ENCODE peak calls at places on chromosomes 13 and 19, in seven cellular contexts. One of them, this sample, is unnamed.

GRCh38 chr13:27006519-27007161 is 165.0 kb downstream of the USP12 start:
- DNase-seq in progenitor cell of endocrine pancreas: peak
- DNase-seq in cardiac septum: no peak
- DNase-seq in EL: peak
- DNase-seq in fibroblast of the conjunctiva: no peak
- DNase-seq in cardiac fibroblast: peak
- DNase-seq in CD4-positive, alpha-beta memory T cell: no peak
- DNase-seq in this sample: peak

GRCh38 chr19:719081-719512 is 10.4 kb downstream of the PALM start:
- DNase-seq in progenitor cell of endocrine pancreas: no peak
- DNase-seq in cardiac septum: no peak
- DNase-seq in EL: no peak
- DNase-seq in fibroblast of the conjunctiva: peak
- DNase-seq in cardiac fibroblast: no peak
- DNase-seq in CD4-positive, alpha-beta memory T cell: no peak
- DNase-seq in this sample: peak

GRCh38 chr19:51359294-51359693 is 6.9 kb downstream of the ETFB start:
- DNase-seq in progenitor cell of endocrine pancreas: no peak
- DNase-seq in cardiac septum: no peak
- DNase-seq in EL: peak
- DNase-seq in fibroblast of the conjunctiva: peak
- DNase-seq in cardiac fibroblast: peak
- DNase-seq in CD4-positive, alpha-beta memory T cell: no peak
- DNase-seq in this sample: no peak

GRCh38 chr13:113358653-113359052 is 5.3 kb downstream of the GRTP1 start:
- DNase-seq in progenitor cell of endocrine pancreas: no peak
- DNase-seq in cardiac septum: no peak
- DNase-seq in EL: no peak
- DNase-seq in fibroblast of the conjunctiva: no peak
- DNase-seq in cardiac fibroblast: no peak
- DNase-seq in CD4-positive, alpha-beta memory T cell: no peak
- DNase-seq in this sample: no peak

GRCh38 chr19:10747271-10747670 is 29.4 kb downstream of the DNM2 start:
- DNase-seq in progenitor cell of endocrine pancreas: no peak
- DNase-seq in cardiac septum: no peak
- DNase-seq in EL: no peak
- DNase-seq in fibroblast of the conjunctiva: no peak
- DNase-seq in cardiac fibroblast: no peak
- DNase-seq in CD4-positive, alpha-beta memory T cell: no peak
- DNase-seq in this sample: no peak

GRCh38 chr13:98080280-98080679 is 62.6 kb upstream of the FARP1 start:
- DNase-seq in progenitor cell of endocrine pancreas: no peak
- DNase-seq in cardiac septum: no peak
- DNase-seq in EL: peak
- DNase-seq in fibroblast of the conjunctiva: no peak
- DNase-seq in cardiac fibroblast: no peak
- DNase-seq in CD4-positive, alpha-beta memory T cell: no peak
- DNase-seq in this sample: no peak

GRCh38 chr13:40152145-40152544 is 496.7 kb downstream of the COG6 start:
- DNase-seq in progenitor cell of endocrine pancreas: no peak
- DNase-seq in cardiac septum: no peak
- DNase-seq in EL: peak
- DNase-seq in fibroblast of the conjunctiva: peak
- DNase-seq in cardiac fibroblast: peak
- DNase-seq in CD4-positive, alpha-beta memory T cell: no peak
- DNase-seq in this sample: no peak

GRCh38 chr13:108269601-108270328 is at the start of gene TNFSF13B:
- DNase-seq in progenitor cell of endocrine pancreas: peak
- DNase-seq in cardiac septum: peak
- DNase-seq in EL: peak
- DNase-seq in fibroblast of the conjunctiva: no peak
- DNase-seq in cardiac fibroblast: peak
- DNase-seq in CD4-positive, alpha-beta memory T cell: peak
- DNase-seq in this sample: no peak

GRCh38 chr19:35044317-35045117 is 3.0 kb downstream of the HPN start:
- DNase-seq in progenitor cell of endocrine pancreas: peak
- DNase-seq in cardiac septum: peak
- DNase-seq in EL: peak
- DNase-seq in fibroblast of the conjunctiva: no peak
- DNase-seq in cardiac fibroblast: peak
- DNase-seq in CD4-positive, alpha-beta memory T cell: peak
- DNase-seq in this sample: no peak

GRCh38 chr13:40220299-40220935 is 446.0 kb downstream of the FOXO1 start:
- DNase-seq in progenitor cell of endocrine pancreas: no peak
- DNase-seq in cardiac septum: no peak
- DNase-seq in EL: no peak
- DNase-seq in fibroblast of the conjunctiva: no peak
- DNase-seq in cardiac fibroblast: peak
- DNase-seq in CD4-positive, alpha-beta memory T cell: peak
- DNase-seq in this sample: no peak

GRCh38 chr13:82661126-82661525 is 1221.1 kb downstream of the SLITRK1 start:
- DNase-seq in progenitor cell of endocrine pancreas: no peak
- DNase-seq in cardiac septum: no peak
- DNase-seq in EL: no peak
- DNase-seq in fibroblast of the conjunctiva: no peak
- DNase-seq in cardiac fibroblast: no peak
- DNase-seq in CD4-positive, alpha-beta memory T cell: no peak
- DNase-seq in this sample: no peak

GRCh38 chr19:40267601-40267997 is 17.5 kb downstream of the AKT2 start:
- DNase-seq in progenitor cell of endocrine pancreas: no peak
- DNase-seq in cardiac septum: no peak
- DNase-seq in EL: no peak
- DNase-seq in fibroblast of the conjunctiva: no peak
- DNase-seq in cardiac fibroblast: no peak
- DNase-seq in CD4-positive, alpha-beta memory T cell: no peak
- DNase-seq in this sample: no peak

GRCh38 chr13:72221276-72221962 is 354.4 kb upstream of the DACH1 start:
- DNase-seq in progenitor cell of endocrine pancreas: no peak
- DNase-seq in cardiac septum: no peak
- DNase-seq in EL: peak
- DNase-seq in fibroblast of the conjunctiva: no peak
- DNase-seq in cardiac fibroblast: peak
- DNase-seq in CD4-positive, alpha-beta memory T cell: no peak
- DNase-seq in this sample: peak

GRCh38 chr19:56837892-56838679 is 2.4 kb downstream of the PEG3 start:
- DNase-seq in progenitor cell of endocrine pancreas: no peak
- DNase-seq in cardiac septum: peak
- DNase-seq in EL: no peak
- DNase-seq in fibroblast of the conjunctiva: peak
- DNase-seq in cardiac fibroblast: no peak
- DNase-seq in CD4-positive, alpha-beta memory T cell: no peak
- DNase-seq in this sample: peak

GRCh38 chr19:23758187-23759074 is at the start of gene ZNF681:
- DNase-seq in progenitor cell of endocrine pancreas: peak
- DNase-seq in cardiac septum: peak
- DNase-seq in EL: peak
- DNase-seq in fibroblast of the conjunctiva: peak
- DNase-seq in cardiac fibroblast: peak
- DNase-seq in CD4-positive, alpha-beta memory T cell: peak
- DNase-seq in this sample: peak

GRCh38 chr13:109159650-109160309 is 530.4 kb downstream of the MYO16 start:
- DNase-seq in progenitor cell of endocrine pancreas: no peak
- DNase-seq in cardiac septum: no peak
- DNase-seq in EL: no peak
- DNase-seq in fibroblast of the conjunctiva: no peak
- DNase-seq in cardiac fibroblast: no peak
- DNase-seq in CD4-positive, alpha-beta memory T cell: no peak
- DNase-seq in this sample: no peak

GRCh38 chr19:49552749-49553148 is 24.9 kb downstream of the RCN3 start:
- DNase-seq in progenitor cell of endocrine pancreas: no peak
- DNase-seq in cardiac septum: no peak
- DNase-seq in EL: no peak
- DNase-seq in fibroblast of the conjunctiva: no peak
- DNase-seq in cardiac fibroblast: no peak
- DNase-seq in CD4-positive, alpha-beta memory T cell: peak
- DNase-seq in this sample: no peak

GRCh38 chr13:113077566-113077952 is 28.0 kb upstream of the F7 start:
- DNase-seq in progenitor cell of endocrine pancreas: no peak
- DNase-seq in cardiac septum: no peak
- DNase-seq in EL: no peak
- DNase-seq in fibroblast of the conjunctiva: no peak
- DNase-seq in cardiac fibroblast: no peak
- DNase-seq in CD4-positive, alpha-beta memory T cell: no peak
- DNase-seq in this sample: peak

GRCh38 chr19:39372047-39372802 is 18.7 kb downstream of the PAF1 start:
- DNase-seq in progenitor cell of endocrine pancreas: no peak
- DNase-seq in cardiac septum: peak
- DNase-seq in EL: peak
- DNase-seq in fibroblast of the conjunctiva: peak
- DNase-seq in cardiac fibroblast: peak
- DNase-seq in CD4-positive, alpha-beta memory T cell: no peak
- DNase-seq in this sample: peak